ENCODE peak calls at places on chromosomes 1 and 21, in five cellular contexts. B is psoas muscle, R is aorta, K is cardiac muscle cell, C is thyroid gland. D is an unnamed sample. For H3K4me1, the result is how much of the 10 kb centered on the place peaks cover.

GRCh38 chr1:62334434-62334833 is 15.2 kb upstream of the KANK4 start:
- DNase-seq in K (no peak), R (no peak), B (no peak), C (no peak), D (no peak)

GRCh38 chr1:84720275-84720780 is 30.1 kb upstream of the SSX2IP start:
- DNase-seq in R (no peak), C (no peak), K (no peak), B (no peak), D (no peak)

GRCh38 chr21:45767071-45768006 is 123.8 kb downstream of the PCBP3 start:
- DNase-seq in B (no peak), C (no peak), K (no peak), R (no peak), D (no peak)

GRCh38 chr1:66217021-66217420 is 316.9 kb upstream of the SGIP1 start:
- DNase-seq in B (no peak), R (no peak), C (no peak), K (no peak), D (no peak)

GRCh38 chr1:102434421-102434820 is 437.7 kb upstream of the OLFM3 start:
- DNase-seq in K (peak), B (no peak), R (no peak), C (no peak), D (no peak)

GRCh38 chr1:25676488-25676887 is 59.9 kb downstream of the MAN1C1 start:
- DNase-seq in C (peak), K (no peak), B (no peak), R (peak), D (no peak)

GRCh38 chr21:36656138-36656537 is 42.8 kb upstream of the SIM2 start:
- DNase-seq in B (no peak), R (no peak), K (no peak), C (no peak), D (peak)

GRCh38 chr1:170001266-170001665 is 73.2 kb downstream of the KIFAP3 start:
- DNase-seq in K (no peak), C (no peak), B (no peak), R (no peak), D (no peak)

GRCh38 chr1:19682257-19682656 is 17.6 kb downstream of the HTR6 start:
- DNase-seq in K (no peak), B (no peak), C (no peak), R (no peak), D (no peak)

GRCh38 chr1:185358957-185359356 is 41.9 kb upstream of the IVNS1ABP start:
- DNase-seq in K (no peak), C (no peak), B (no peak), R (no peak), D (no peak)

GRCh38 chr1:233025156-233025555 is 74.7 kb downstream of the NTPCR start:
- DNase-seq in C (peak), R (no peak), B (peak), K (peak), D (no peak)

GRCh38 chr1:161728376-161729226 is 7.3 kb downstream of the FCRLB start:
- DNase-seq in R (no peak), K (no peak), C (no peak), B (no peak), D (no peak)

GRCh38 chr1:9825101-9826074 is 1.6 kb upstream of the CLSTN1 start:
- DNase-seq in K (peak), B (peak), C (peak), R (peak), D (peak)

GRCh38 chr21:25562660-25563059 is 44.6 kb downstream of the MRPL39 start:
- DNase-seq in C (no peak), K (no peak), B (no peak), R (no peak), D (no peak)
- H3K27ac ChIP-seq in C (no peak), K (no peak), B (no peak), R (peak), D (no peak)

GRCh38 chr1:34755961-34756360 is 1.1 kb downstream of the GJB5 start:
- DNase-seq in K (no peak), R (peak), C (no peak), B (no peak), D (no peak)
- H3K4me3 ChIP-seq in K (no peak), R (no peak), C (no peak), B (no peak), D (no peak)

DNA sequence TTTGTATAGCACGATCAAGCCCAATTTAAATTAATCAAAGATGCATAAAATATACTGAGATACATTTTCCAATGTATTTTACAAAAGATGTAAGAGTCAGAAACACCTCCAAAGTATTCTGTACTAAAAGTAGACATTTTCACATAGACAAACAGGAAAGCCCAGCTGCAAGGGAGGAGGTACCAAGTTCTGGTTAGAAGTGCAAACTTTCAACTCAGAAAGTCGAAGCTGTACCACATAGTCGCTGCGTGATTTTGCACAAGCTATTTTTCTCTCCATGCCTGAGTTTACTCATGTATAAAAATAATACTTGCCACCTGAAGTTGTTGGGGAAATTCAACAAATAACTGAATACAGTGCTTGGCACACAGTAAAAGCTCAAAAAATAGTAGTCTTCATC is 5.6 kb upstream of the HNRNPU start:
- DNase-seq in K (no peak), R (no peak), B (no peak), C (no peak), D (no peak)
- H3K4me1 ChIP-seq in K (under half), R (under half), B (under half), C (under half), D (under half)

GRCh38 chr1:227604446-227604845 is 41.1 kb downstream of the ZNF678 start:
- DNase-seq in C (peak), R (no peak), K (no peak), B (no peak), D (no peak)
- H3K27ac ChIP-seq in C (no peak), R (no peak), K (no peak), B (no peak), D (no peak)

DNA sequence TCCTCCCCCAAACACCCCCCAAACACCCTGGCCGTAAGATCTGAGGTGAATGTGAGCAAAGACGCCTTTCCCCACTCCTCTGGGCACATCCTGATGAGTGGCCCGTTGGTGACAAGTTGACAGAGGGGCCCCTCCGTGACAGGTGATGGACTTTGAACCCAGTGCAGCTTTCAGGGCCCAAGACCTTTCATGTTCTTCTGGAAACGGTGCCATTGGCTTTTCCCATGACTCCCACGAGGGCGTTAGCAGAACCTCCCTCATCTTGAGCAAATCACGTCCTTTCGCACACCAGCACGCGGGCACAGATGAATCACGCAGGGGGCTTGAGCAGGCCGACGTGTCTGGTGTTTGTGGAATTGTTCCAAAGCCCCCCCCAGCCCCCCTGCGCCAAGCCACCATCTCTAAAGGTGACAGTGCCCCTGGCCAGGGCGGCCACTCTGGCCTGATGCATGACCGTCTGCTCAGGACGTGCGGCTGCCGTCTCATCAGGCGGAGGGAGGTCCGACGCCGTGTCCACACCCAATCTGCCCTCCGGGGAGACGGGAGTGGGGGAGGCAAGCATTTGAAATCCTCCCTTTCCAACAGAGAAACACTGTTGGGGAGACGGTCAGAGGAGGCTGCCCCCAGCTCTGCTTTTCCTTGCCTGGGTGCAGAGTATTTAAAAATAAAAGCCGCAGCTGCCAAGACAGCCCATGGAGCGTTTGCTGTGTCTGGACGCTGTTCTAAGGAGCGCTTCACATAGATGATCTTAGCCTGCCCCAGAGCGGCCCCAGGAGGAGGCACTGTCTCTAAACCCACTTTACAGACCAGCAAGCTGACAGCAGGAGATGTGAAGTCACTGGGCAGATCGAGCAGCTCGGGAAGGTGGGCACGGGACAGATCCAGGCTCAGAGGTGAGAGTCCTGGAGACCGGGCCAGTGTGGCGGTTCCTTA is 98.3 kb upstream of the ARHGEF16 start:
- DNase-seq in R (no peak), K (no peak), B (no peak), C (no peak), D (no peak)
- H3K4me3 ChIP-seq in R (no peak), K (no peak), B (no peak), C (no peak), D (no peak)

GRCh38 chr1:231376875-231377549 is 38.9 kb downstream of the SPRTN start:
- DNase-seq in K (no peak), C (no peak), R (no peak), B (no peak), D (no peak)

GRCh38 chr1:231383159-231383855 is 38.8 kb downstream of the EGLN1 start:
- DNase-seq in B (no peak), K (no peak), R (no peak), C (no peak), D (no peak)

GRCh38 chr1:231385118-231385748 is 36.9 kb downstream of the EGLN1 start:
- DNase-seq in C (no peak), R (no peak), B (no peak), K (no peak), D (no peak)

GRCh38 chr1:231382426-231382825 is 39.7 kb downstream of the EGLN1 start:
- DNase-seq in R (no peak), C (no peak), K (no peak), B (no peak), D (no peak)

GRCh38 chr1:231381729-231382128 is 40.4 kb downstream of the EGLN1 start:
- DNase-seq in K (no peak), R (no peak), B (no peak), C (no peak), D (no peak)
- H3K4me1 ChIP-seq in K (under half), R (under half), B (half or more), C (under half), D (under half)

GRCh38 chr1:197677752-197678295 is 97.5 kb downstream of the DENND1B start:
- DNase-seq in C (no peak), K (no peak), B (no peak), R (no peak), D (no peak)

GRCh38 chr1:197677313-197677712 is 98.0 kb downstream of the DENND1B start:
- DNase-seq in K (no peak), C (no peak), B (no peak), R (no peak), D (no peak)

GRCh38 chr1:197672347-197672746 is 102.9 kb downstream of the DENND1B start:
- DNase-seq in B (no peak), C (no peak), K (no peak), R (no peak), D (no peak)

GRCh38 chr1:197674286-197674685 is 101.0 kb downstream of the DENND1B start:
- DNase-seq in C (no peak), R (no peak), K (no peak), B (no peak), D (no peak)

DNA sequence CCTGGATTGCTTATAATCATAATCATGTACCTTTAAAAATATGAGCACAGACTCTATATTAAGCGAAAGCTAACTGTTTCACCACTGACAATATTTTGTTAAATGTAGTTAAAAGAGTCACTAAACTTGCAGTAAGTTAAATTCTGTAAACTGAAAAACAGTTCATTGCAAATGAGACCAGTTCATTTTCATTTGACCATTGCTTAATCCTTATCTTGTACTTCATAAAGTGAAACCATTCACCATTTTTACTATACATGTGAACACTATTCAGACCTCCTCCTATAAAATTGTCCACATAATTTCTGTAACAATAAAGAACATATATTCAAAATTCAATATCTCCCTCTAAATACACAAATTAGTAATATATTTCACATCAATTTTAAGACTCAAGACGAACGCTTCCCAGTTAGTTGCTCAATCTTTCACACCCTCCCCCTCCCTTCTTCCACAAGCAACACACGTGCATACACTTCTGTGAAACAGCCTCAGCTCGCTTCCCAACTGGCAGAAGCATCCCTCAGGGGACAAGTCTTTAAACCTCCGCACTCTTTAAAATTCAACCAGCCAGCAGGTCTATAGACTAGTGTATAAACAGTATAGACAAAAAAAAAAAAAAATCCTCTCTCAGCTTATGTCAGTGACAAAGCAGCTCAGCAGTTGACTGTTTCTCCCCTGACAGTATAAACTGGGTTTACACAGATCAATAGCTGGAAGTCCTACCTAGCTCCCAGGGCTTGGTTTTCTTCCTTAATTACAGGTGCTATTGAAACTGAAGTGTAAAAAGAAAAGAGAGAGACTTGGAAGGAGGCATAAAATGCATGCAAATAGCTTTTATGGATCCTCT is 99.6 kb downstream of the DENND1B start:
- DNase-seq in C (no peak), K (no peak), B (peak), R (no peak), D (no peak)
- H3K27ac ChIP-seq in C (no peak), K (no peak), B (no peak), R (no peak), D (no peak)

DNA sequence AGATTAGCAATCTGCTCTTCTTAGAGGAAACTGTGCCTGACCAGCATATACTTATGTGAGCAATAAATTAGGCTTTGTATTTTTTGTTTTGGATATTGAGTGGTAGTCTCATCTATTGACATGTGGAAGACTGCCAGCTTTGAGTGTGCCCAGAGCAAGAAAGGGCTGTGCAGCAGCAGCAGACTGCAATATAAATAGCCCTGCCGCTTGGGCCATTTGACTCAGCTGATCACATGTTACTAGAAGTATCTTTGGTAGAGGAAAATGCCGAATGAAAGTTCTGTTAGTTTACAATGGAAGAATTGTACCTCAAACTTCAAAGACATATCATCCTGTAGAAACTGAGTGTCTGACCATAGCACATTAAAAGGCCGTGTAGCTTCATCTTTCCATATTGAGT is 9.1 kb upstream of the PSMB2 start:
- DNase-seq in R (no peak), C (peak), K (no peak), B (no peak), D (no peak)
- H3K4me3 ChIP-seq in R (no peak), C (no peak), K (no peak), B (no peak), D (no peak)

D was measured in lung.